ENCODE peak calls at places on chromosomes 4 and X, in ten cellular contexts. F is fibroblast of the conjunctiva; V is H4; D is NCI-H1694 treated with DMSO at 0.1 percent for 48 hours; I is C1 segment of cervical spinal cord; K is globus pallidus; U is activated T-cell treated with anti-CD3 and anti-CD28 coated beads, Interleukin-2, amount 50 U/mL, for 48 hours; A is T-helper 22 cell; X is stimulated activated CD4-positive, alpha-beta T cell treated with anti-CD3 and anti-CD28 coated beads, Interleukin-15, amount 100 ng/mL, for 1 hour; B is NB4. L is an unnamed sample.

GRCh38 chr4:6776920-6777635 is 5.4 kb upstream of the KIAA0232 start:
- DNase-seq in F (no peak), V (no peak), D (no peak), I (no peak), K (no peak), U (no peak), A (no peak), X (no peak), B (no peak), L (no peak)

GRCh38 chrX:11591712-11592351 is 73.9 kb downstream of the ARHGAP6 start:
- DNase-seq in F (no peak), V (no peak), D (no peak), I (no peak), K (no peak), U (no peak), A (no peak), X (no peak), B (peak), L (no peak)

GRCh38 chr4:79917246-79917645 is 155.8 kb downstream of the ANTXR2 start:
- DNase-seq in F (peak), V (peak), D (no peak), I (no peak), K (no peak), U (peak), A (peak), X (peak), B (peak), L (peak)

GRCh38 chr4:6546681-6547447 is 28.1 kb upstream of the MAN2B2 start:
- DNase-seq in F (peak), V (peak), D (peak), I (no peak), K (peak), U (peak), A (no peak), X (peak), B (peak), L (peak)

GRCh38 chrX:105650577-105650976 is 171.8 kb upstream of the NRK start:
- DNase-seq in F (no peak), V (no peak), D (no peak), I (no peak), K (no peak), U (no peak), A (no peak), X (no peak), B (no peak), L (no peak)

GRCh38 chrX:9542106-9542764 is 77.4 kb downstream of the TBL1X start:
- DNase-seq in F (no peak), V (no peak), D (no peak), I (no peak), K (no peak), U (no peak), A (no peak), X (no peak), B (no peak), L (no peak)

GRCh38 chrX:39149761-39150160 is 348.5 kb downstream of the MID1IP1 start:
- DNase-seq in F (peak), V (peak), D (peak), I (no peak), K (peak), U (peak), A (no peak), X (peak), B (peak), L (peak)

GRCh38 chr4:100424376-100424775 is 93.4 kb downstream of the EMCN start:
- DNase-seq in F (no peak), V (no peak), D (no peak), I (no peak), K (no peak), U (no peak), A (no peak), X (no peak), B (no peak), L (no peak)

GRCh38 chr4:159401791-159402380 is 299.0 kb downstream of the RAPGEF2 start:
- DNase-seq in F (no peak), V (peak), D (no peak), I (no peak), K (no peak), U (no peak), A (no peak), X (no peak), B (no peak), L (no peak)

GRCh38 chrX:130295519-130296314 is 27.0 kb upstream of the ZNF280C start:
- DNase-seq in F (peak), V (no peak), D (no peak), I (no peak), K (no peak), U (no peak), A (no peak), X (no peak), B (no peak), L (no peak)

GRCh38 chr4:169604131-169604900 is 8.1 kb downstream of the NEK1 start:
- DNase-seq in F (no peak), V (peak), D (no peak), I (no peak), K (no peak), U (no peak), A (no peak), X (no peak), B (peak), L (no peak)

GRCh38 chrX:103792916-103793540 is 16.4 kb downstream of the PLP1 start:
- DNase-seq in F (peak), V (no peak), D (no peak), I (no peak), K (no peak), U (no peak), A (no peak), X (no peak), B (no peak), L (no peak)

GRCh38 chr4:3315566-3315965 is 22.7 kb downstream of the RGS12 start:
- DNase-seq in F (no peak), V (no peak), D (no peak), I (no peak), K (no peak), U (peak), A (no peak), X (no peak), B (no peak), L (no peak)

GRCh38 chrX:39967348-39967747 is 130.4 kb downstream of the BCOR start:
- DNase-seq in F (no peak), V (no peak), D (no peak), I (no peak), K (no peak), U (peak), A (no peak), X (no peak), B (peak), L (no peak)

GRCh38 chr4:42568610-42569207 is 88.2 kb downstream of the ATP8A1 start:
- DNase-seq in F (peak), V (peak), D (peak), I (peak), K (peak), U (peak), A (peak), X (peak), B (peak), L (peak)

GRCh38 chrX:16312761-16313623 is 145.7 kb downstream of the MAGEB17 start:
- DNase-seq in F (no peak), V (no peak), D (no peak), I (no peak), K (no peak), U (no peak), A (no peak), X (no peak), B (no peak), L (no peak)

GRCh38 chr4:115278830-115279229 is 165.4 kb upstream of the NDST4 start:
- DNase-seq in F (no peak), V (no peak), D (no peak), I (no peak), K (no peak), U (no peak), A (no peak), X (no peak), B (no peak), L (no peak)

GRCh38 chr4:173528378-173529321 is 1.4 kb downstream of the HAND2 start:
- DNase-seq in F (no peak), V (no peak), D (no peak), I (no peak), K (no peak), U (peak), A (no peak), X (no peak), B (no peak), L (no peak)

GRCh38 chrX:65587616-65588526 is 53.3 kb upstream of the LAS1L start:
- DNase-seq in F (peak), V (peak), D (no peak), I (peak), K (peak), U (no peak), A (no peak), X (no peak), B (no peak), L (no peak)

L was measured in T-helper 17 cell.